ENCODE peak calls at places on chromosomes 1 and 21, in eight cellular contexts. P is pancreas; Y is H9; C is CD8-positive, alpha-beta memory T cell; W is NCI-H1105; G is fibroblast of gingiva; X is HTR-8/SVneo; B is fibroblast of the aortic adventitia. M is an unnamed sample.

GRCh38 chr21:37028579-37028978 is 22.1 kb downstream of the RIPPLY3 start:
- DNase-seq in X (no peak), P (no peak), W (no peak), Y (no peak), B (peak), G (no peak), C (no peak), M (no peak)

GRCh38 chr1:22529901-22530621 is 33.2 kb upstream of the EPHA8 start:
- DNase-seq in B (peak), P (no peak), W (no peak), G (peak), Y (peak), X (no peak), C (no peak), M (no peak)

GRCh38 chr21:36966846-36967657 is 583 bp upstream of the HLCS start:
- DNase-seq in B (peak), G (peak), W (no peak), Y (no peak), C (no peak), P (no peak), X (no peak), M (no peak)

GRCh38 chr1:168472244-168472643 is 71.6 kb downstream of the XCL2 start:
- DNase-seq in Y (no peak), G (no peak), C (no peak), W (no peak), P (no peak), X (no peak), B (no peak), M (no peak)

GRCh38 chr1:202794049-202794725 is 14.0 kb downstream of the KDM5B start:
- DNase-seq in Y (no peak), G (no peak), P (no peak), W (no peak), B (no peak), C (no peak), X (no peak), M (no peak)

GRCh38 chr1:225304996-225305395 is 122.8 kb downstream of the LBR start:
- DNase-seq in P (no peak), C (no peak), W (no peak), G (no peak), B (no peak), Y (no peak), X (no peak), M (no peak)

GRCh38 chr1:156638596-156638995 is 3.3 kb upstream of the BCAN start:
- DNase-seq in Y (no peak), W (no peak), P (no peak), X (no peak), B (no peak), G (no peak), C (no peak), M (no peak)

GRCh38 chr1:231161711-231162299 is at the start of gene TRIM67:
- DNase-seq in B (no peak), Y (peak), G (no peak), C (no peak), P (no peak), X (no peak), W (peak), M (no peak)

GRCh38 chr1:45033356-45033755 is 21.3 kb downstream of the UROD start:
- DNase-seq in Y (no peak), P (no peak), G (no peak), B (no peak), X (no peak), W (no peak), C (no peak), M (no peak)

GRCh38 chr21:17793675-17794123 is 25.5 kb downstream of the C21orf91 start:
- DNase-seq in Y (no peak), G (peak), W (no peak), X (no peak), C (no peak), B (peak), P (no peak), M (peak)

GRCh38 chr21:41832230-41833137 is 46.7 kb downstream of the PRDM15 start:
- DNase-seq in G (no peak), Y (no peak), C (no peak), P (peak), W (no peak), B (no peak), X (no peak), M (no peak)

GRCh38 chr1:30885580-30886513 is 22.7 kb downstream of the SDC3 start:
- DNase-seq in B (no peak), Y (no peak), W (no peak), C (no peak), X (no peak), G (no peak), P (peak), M (no peak)

GRCh38 chr21:32921632-32922230 is 104.0 kb upstream of the OLIG2 start:
- DNase-seq in B (peak), W (no peak), Y (peak), C (peak), X (no peak), G (no peak), P (no peak), M (peak)

GRCh38 chr1:84759756-84760155 is 69.5 kb upstream of the SSX2IP start:
- DNase-seq in W (no peak), Y (no peak), B (no peak), X (no peak), P (no peak), C (no peak), G (no peak), M (no peak)

GRCh38 chr1:46725736-46726108 is 6.8 kb upstream of the EFCAB14 start:
- DNase-seq in X (no peak), B (peak), C (no peak), Y (no peak), P (no peak), G (peak), W (no peak), M (no peak)

GRCh38 chr1:202165942-202166843 is 5.8 kb upstream of the PTPN7 start:
- DNase-seq in Y (no peak), G (no peak), B (no peak), W (no peak), P (no peak), C (no peak), X (no peak), M (no peak)

GRCh38 chr1:149979972-149980548 is 30.5 kb downstream of the OTUD7B start:
- DNase-seq in X (no peak), C (no peak), P (no peak), W (no peak), Y (no peak), B (no peak), G (no peak), M (no peak)

GRCh38 chr1:110042981-110043380 is 8.6 kb downstream of the STRIP1 start:
- DNase-seq in X (no peak), G (no peak), C (no peak), Y (no peak), B (no peak), P (no peak), W (no peak), M (no peak)

GRCh38 chr1:26132128-26132824 is 20.7 kb downstream of the PDIK1L start:
- DNase-seq in G (no peak), Y (peak), P (no peak), C (no peak), B (no peak), W (no peak), X (no peak), M (no peak)

GRCh38 chr1:88291902-88292301 is 392.2 kb upstream of the PKN2 start:
- DNase-seq in G (no peak), C (no peak), W (no peak), P (no peak), X (no peak), Y (no peak), B (no peak), M (no peak)

GRCh38 chr1:70290248-70290647 is 64.3 kb downstream of the ANKRD13C start:
- DNase-seq in X (no peak), W (no peak), C (no peak), P (no peak), Y (no peak), B (peak), G (peak), M (no peak)

GRCh38 chr1:39272027-39272790 is 67.7 kb downstream of the MACF1 start:
- DNase-seq in C (no peak), W (peak), P (no peak), Y (no peak), X (no peak), G (peak), B (no peak), M (no peak)

GRCh38 chr1:6496890-6497214 is 5.4 kb upstream of the PLEKHG5 start:
- DNase-seq in G (no peak), Y (no peak), B (no peak), W (no peak), P (no peak), C (no peak), X (no peak), M (no peak)

GRCh38 chr1:83998599-83999315 is at the start of gene TTLL7:
- DNase-seq in P (peak), B (no peak), X (peak), C (peak), G (peak), Y (peak), W (peak), M (peak)

GRCh38 chr1:17545354-17545753 is 5.9 kb downstream of the ARHGEF10L start:
- DNase-seq in B (peak), C (no peak), X (peak), G (peak), P (no peak), W (no peak), Y (no peak), M (no peak)

GRCh38 chr1:17200756-17201155 is 4.2 kb upstream of the PADI1 start:
- DNase-seq in G (no peak), W (no peak), X (no peak), P (no peak), B (peak), Y (no peak), C (no peak), M (no peak)

GRCh38 chr1:9181990-9182783 is 52.4 kb upstream of the H6PD start:
- DNase-seq in P (peak), Y (peak), C (no peak), W (peak), B (peak), G (peak), X (no peak), M (no peak)

GRCh38 chr1:234288946-234289345 is 84.3 kb upstream of the COA6 start:
- DNase-seq in C (no peak), Y (no peak), G (no peak), B (no peak), P (no peak), W (no peak), X (no peak), M (no peak)

GRCh38 chr1:93015590-93015989 is 54.3 kb upstream of the DIPK1A start:
- DNase-seq in P (no peak), C (no peak), B (peak), W (no peak), X (no peak), G (peak), Y (no peak), M (no peak)

GRCh38 chr1:113021430-113022085 is 51.4 kb upstream of the LRIG2 start:
- DNase-seq in W (peak), P (no peak), Y (no peak), G (peak), B (peak), C (no peak), X (no peak), M (no peak)

GRCh38 chr1:154448271-154448905 is 43.2 kb downstream of the IL6R start:
- DNase-seq in B (peak), G (no peak), Y (no peak), W (no peak), X (no peak), P (no peak), C (no peak), M (no peak)

GRCh38 chr1:186781731-186782130 is 47.0 kb upstream of the PLA2G4A start:
- DNase-seq in X (no peak), B (peak), C (no peak), Y (no peak), P (no peak), G (no peak), W (no peak), M (no peak)

GRCh38 chr1:118266436-118266835 is 81.4 kb upstream of the SPAG17 start:
- DNase-seq in P (no peak), B (no peak), G (no peak), Y (no peak), X (no peak), W (no peak), C (no peak), M (no peak)

GRCh38 chr1:157313240-157313807 is 175.1 kb upstream of the ETV3 start:
- DNase-seq in Y (no peak), B (no peak), G (no peak), P (no peak), W (no peak), C (no peak), X (no peak), M (no peak)

GRCh38 chr1:97108200-97108599 is 386.6 kb downstream of the PTBP2 start:
- DNase-seq in C (no peak), Y (no peak), B (peak), G (no peak), P (no peak), W (no peak), X (peak), M (no peak)

M was measured in immature natural killer cell.